ENCODE peak calls at places on chromosome 18, in four cellular contexts. One of them, this sample, is unnamed.

GRCh38 chr18:22214731-22215528 is 45.5 kb downstream of the GATA6 start:
- DNase-seq in nephron progenitor cell: no peak
- DNase-seq in CD8-positive, alpha-beta T cell: no peak
- DNase-seq in GM20000: no peak
- DNase-seq in this sample: no peak

GRCh38 chr18:72056171-72056570 is 488.0 kb downstream of the CBLN2 start:
- DNase-seq in nephron progenitor cell: no peak
- DNase-seq in CD8-positive, alpha-beta T cell: no peak
- DNase-seq in GM20000: no peak
- DNase-seq in this sample: no peak

GRCh38 chr18:51169731-51170130 is 27.8 kb downstream of the MEX3C start:
- DNase-seq in nephron progenitor cell: no peak
- DNase-seq in GM20000: no peak
- DNase-seq in CD8-positive, alpha-beta T cell: no peak
- DNase-seq in this sample: no peak

GRCh38 chr18:45997689-45998088 is 30.6 kb upstream of the EPG5 start:
- DNase-seq in GM20000: peak
- DNase-seq in CD8-positive, alpha-beta T cell: no peak
- DNase-seq in nephron progenitor cell: no peak
- DNase-seq in this sample: no peak

GRCh38 chr18:36387296-36387695 is 89.8 kb downstream of the FHOD3 start:
- DNase-seq in GM20000: no peak
- DNase-seq in nephron progenitor cell: no peak
- DNase-seq in CD8-positive, alpha-beta T cell: no peak
- DNase-seq in this sample: no peak

GRCh38 chr18:52046842-52047241 is 293.2 kb upstream of the DCC start:
- DNase-seq in CD8-positive, alpha-beta T cell: no peak
- DNase-seq in GM20000: no peak
- DNase-seq in nephron progenitor cell: no peak
- DNase-seq in this sample: no peak

GRCh38 chr18:46950064-46950656 is 32.8 kb downstream of the KATNAL2 start:
- DNase-seq in GM20000: peak
- DNase-seq in nephron progenitor cell: no peak
- DNase-seq in CD8-positive, alpha-beta T cell: no peak
- DNase-seq in this sample: no peak

GRCh38 chr18:2036136-2036535 is 535.2 kb downstream of the METTL4 start:
- DNase-seq in GM20000: no peak
- DNase-seq in nephron progenitor cell: no peak
- DNase-seq in CD8-positive, alpha-beta T cell: no peak
- DNase-seq in this sample: no peak

GRCh38 chr18:56575819-56576663 is 62.4 kb downstream of the TXNL1 start:
- DNase-seq in GM20000: peak
- DNase-seq in nephron progenitor cell: no peak
- DNase-seq in CD8-positive, alpha-beta T cell: no peak
- DNase-seq in this sample: no peak

GRCh38 chr18:31497711-31498449 is at the start of gene DSG2:
- DNase-seq in nephron progenitor cell: peak
- DNase-seq in GM20000: peak
- DNase-seq in CD8-positive, alpha-beta T cell: no peak
- DNase-seq in this sample: peak

GRCh38 chr18:37450434-37451133 is 115.0 kb downstream of the CELF4 start:
- DNase-seq in nephron progenitor cell: peak
- DNase-seq in GM20000: no peak
- DNase-seq in CD8-positive, alpha-beta T cell: no peak
- DNase-seq in this sample: peak

GRCh38 chr18:41767960-41768359 is 187.1 kb upstream of the PIK3C3 start:
- DNase-seq in CD8-positive, alpha-beta T cell: no peak
- DNase-seq in nephron progenitor cell: no peak
- DNase-seq in GM20000: peak
- DNase-seq in this sample: no peak

GRCh38 chr18:48663931-48664847 is 125.4 kb downstream of the CTIF start:
- DNase-seq in GM20000: peak
- DNase-seq in CD8-positive, alpha-beta T cell: peak
- DNase-seq in nephron progenitor cell: peak
- DNase-seq in this sample: peak

GRCh38 chr18:73739098-73739497 is 408.5 kb downstream of the FBXO15 start:
- DNase-seq in nephron progenitor cell: no peak
- DNase-seq in CD8-positive, alpha-beta T cell: no peak
- DNase-seq in GM20000: no peak
- DNase-seq in this sample: no peak

GRCh38 chr18:21489119-21489750 is 111.3 kb downstream of the ESCO1 start:
- DNase-seq in CD8-positive, alpha-beta T cell: no peak
- DNase-seq in GM20000: peak
- DNase-seq in nephron progenitor cell: peak
- DNase-seq in this sample: no peak

GRCh38 chr18:79530821-79531220 is 135.1 kb downstream of the NFATC1 start:
- DNase-seq in GM20000: no peak
- DNase-seq in nephron progenitor cell: no peak
- DNase-seq in CD8-positive, alpha-beta T cell: no peak
- DNase-seq in this sample: no peak

GRCh38 chr18:31097666-31098065 is 4.6 kb downstream of the DSC2 start:
- DNase-seq in CD8-positive, alpha-beta T cell: no peak
- DNase-seq in GM20000: no peak
- DNase-seq in nephron progenitor cell: no peak
- DNase-seq in this sample: no peak

GRCh38 chr18:55781481-55781957 is 193.5 kb upstream of the TCF4 start:
- DNase-seq in GM20000: peak
- DNase-seq in nephron progenitor cell: peak
- DNase-seq in CD8-positive, alpha-beta T cell: no peak
- DNase-seq in this sample: no peak

GRCh38 chr18:45749918-45750689 is 26.1 kb downstream of the SLC14A1 start:
- DNase-seq in CD8-positive, alpha-beta T cell: no peak
- DNase-seq in nephron progenitor cell: no peak
- DNase-seq in GM20000: no peak
- DNase-seq in this sample: no peak

GRCh38 chr18:11991021-11991770 is 9.9 kb downstream of the IMPA2 start:
- DNase-seq in nephron progenitor cell: no peak
- DNase-seq in CD8-positive, alpha-beta T cell: no peak
- DNase-seq in GM20000: no peak
- DNase-seq in this sample: no peak

GRCh38 chr18:45324489-45325111 is 290.7 kb upstream of the SLC14A2 start:
- DNase-seq in GM20000: no peak
- DNase-seq in nephron progenitor cell: peak
- DNase-seq in CD8-positive, alpha-beta T cell: no peak
- DNase-seq in this sample: no peak

GRCh38 chr18:57657566-57657965 is 35.9 kb upstream of the NARS1 start:
- DNase-seq in GM20000: no peak
- DNase-seq in CD8-positive, alpha-beta T cell: no peak
- DNase-seq in nephron progenitor cell: no peak
- DNase-seq in this sample: no peak

GRCh38 chr18:67519582-67519981 is 3.1 kb upstream of the DSEL start:
- DNase-seq in CD8-positive, alpha-beta T cell: no peak
- DNase-seq in GM20000: no peak
- DNase-seq in nephron progenitor cell: no peak
- DNase-seq in this sample: no peak

GRCh38 chr18:39425172-39425571 is 1859.6 kb upstream of the CELF4 start:
- DNase-seq in GM20000: no peak
- DNase-seq in nephron progenitor cell: no peak
- DNase-seq in CD8-positive, alpha-beta T cell: no peak
- DNase-seq in this sample: no peak

GRCh38 chr18:59273936-59274928 is 978 bp upstream of the RAX start:
- DNase-seq in nephron progenitor cell: no peak
- DNase-seq in CD8-positive, alpha-beta T cell: no peak
- DNase-seq in GM20000: peak
- DNase-seq in this sample: no peak

GRCh38 chr18:53567935-53568574 is 656.4 kb downstream of the MBD2 start:
- DNase-seq in GM20000: peak
- DNase-seq in nephron progenitor cell: peak
- DNase-seq in CD8-positive, alpha-beta T cell: no peak
- DNase-seq in this sample: no peak

GRCh38 chr18:10197097-10197496 is 257.3 kb upstream of the APCDD1 start:
- DNase-seq in CD8-positive, alpha-beta T cell: no peak
- DNase-seq in GM20000: no peak
- DNase-seq in nephron progenitor cell: no peak
- DNase-seq in this sample: no peak

GRCh38 chr18:48735070-48735676 is 196.3 kb downstream of the CTIF start:
- DNase-seq in CD8-positive, alpha-beta T cell: no peak
- DNase-seq in nephron progenitor cell: no peak
- DNase-seq in GM20000: no peak
- DNase-seq in this sample: no peak

GRCh38 chr18:49757513-49758262 is 55.6 kb downstream of the ACAA2 start:
- DNase-seq in GM20000: peak
- DNase-seq in nephron progenitor cell: no peak
- DNase-seq in CD8-positive, alpha-beta T cell: no peak
- DNase-seq in this sample: no peak

GRCh38 chr18:48567388-48567787 is 28.6 kb downstream of the CTIF start:
- DNase-seq in nephron progenitor cell: no peak
- DNase-seq in CD8-positive, alpha-beta T cell: no peak
- DNase-seq in GM20000: no peak
- DNase-seq in this sample: no peak

GRCh38 chr18:75089748-75090327 is 119.1 kb downstream of the PTGR3 start:
- DNase-seq in GM20000: no peak
- DNase-seq in CD8-positive, alpha-beta T cell: no peak
- DNase-seq in nephron progenitor cell: no peak
- DNase-seq in this sample: no peak

GRCh38 chr18:49924293-49924983 is 111.1 kb upstream of the ACAA2 start:
- DNase-seq in CD8-positive, alpha-beta T cell: no peak
- DNase-seq in nephron progenitor cell: no peak
- DNase-seq in GM20000: no peak
- DNase-seq in this sample: no peak

GRCh38 chr18:56233595-56233994 is 404.8 kb downstream of the TXNL1 start:
- DNase-seq in CD8-positive, alpha-beta T cell: no peak
- DNase-seq in GM20000: no peak
- DNase-seq in nephron progenitor cell: no peak
- DNase-seq in this sample: no peak

GRCh38 chr18:22348521-22349316 is 69.0 kb downstream of the CTAGE1 start:
- DNase-seq in nephron progenitor cell: peak
- DNase-seq in CD8-positive, alpha-beta T cell: no peak
- DNase-seq in GM20000: peak
- DNase-seq in this sample: peak

GRCh38 chr18:49645196-49645595 is 83.3 kb downstream of the LIPG start:
- DNase-seq in nephron progenitor cell: no peak
- DNase-seq in CD8-positive, alpha-beta T cell: no peak
- DNase-seq in GM20000: no peak
- DNase-seq in this sample: no peak

GRCh38 chr18:7941533-7941932 is 374.4 kb downstream of the PTPRM start:
- DNase-seq in CD8-positive, alpha-beta T cell: no peak
- DNase-seq in GM20000: no peak
- DNase-seq in nephron progenitor cell: no peak
- DNase-seq in this sample: no peak

GRCh38 chr18:74596959-74597661 is 560 bp upstream of the ZNF407 start:
- DNase-seq in nephron progenitor cell: peak
- DNase-seq in CD8-positive, alpha-beta T cell: peak
- DNase-seq in GM20000: peak
- DNase-seq in this sample: peak

GRCh38 chr18:79570266-79571201 is 109.1 kb upstream of the CTDP1 start:
- DNase-seq in nephron progenitor cell: no peak
- DNase-seq in CD8-positive, alpha-beta T cell: no peak
- DNase-seq in GM20000: no peak
- DNase-seq in this sample: no peak

GRCh38 chr18:59272971-59273935 is at the start of gene RAX:
- DNase-seq in GM20000: peak
- DNase-seq in CD8-positive, alpha-beta T cell: no peak
- DNase-seq in nephron progenitor cell: peak
- DNase-seq in this sample: peak

DNA sequence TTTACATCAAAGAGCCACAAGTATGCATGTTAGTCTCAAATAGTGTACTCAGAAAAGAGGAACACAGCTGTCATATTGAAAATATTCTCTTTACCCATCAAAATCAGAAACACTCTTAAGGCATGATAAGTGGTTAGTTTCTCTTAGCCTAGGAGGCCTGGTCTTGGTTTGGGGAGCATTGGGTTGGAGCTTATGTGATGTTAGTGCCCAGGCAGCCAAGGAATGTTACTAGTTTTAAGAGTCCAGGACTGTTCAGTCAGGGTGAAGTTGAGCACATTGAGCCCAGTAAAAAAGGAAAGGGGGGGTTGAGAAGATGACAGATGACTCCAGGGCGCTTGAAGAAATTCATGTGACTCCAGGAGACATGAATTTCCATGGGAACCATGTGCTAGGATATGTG is 340.6 kb downstream of the HRH4 start:
- DNase-seq in CD8-positive, alpha-beta T cell: no peak
- DNase-seq in nephron progenitor cell: no peak
- DNase-seq in GM20000: no peak
- DNase-seq in this sample: no peak
- TF ChIP-seq CTCF in CD8-positive, alpha-beta T cell: no peak
- TF ChIP-seq CTCF in nephron progenitor cell: no peak
- TF ChIP-seq CTCF in GM20000: no peak
- TF ChIP-seq CTCF in this sample: no peak

GRCh38 chr18:43572165-43572564 is 294.9 kb upstream of the SYT4 start:
- DNase-seq in CD8-positive, alpha-beta T cell: no peak
- DNase-seq in nephron progenitor cell: no peak
- DNase-seq in GM20000: peak
- DNase-seq in this sample: no peak
- TF ChIP-seq CTCF in CD8-positive, alpha-beta T cell: no peak
- TF ChIP-seq CTCF in nephron progenitor cell: no peak
- TF ChIP-seq CTCF in GM20000: no peak
- TF ChIP-seq CTCF in this sample: no peak

GRCh38 chr18:34643982-34644381 is 66.1 kb upstream of the DTNA start:
- DNase-seq in CD8-positive, alpha-beta T cell: no peak
- DNase-seq in nephron progenitor cell: no peak
- DNase-seq in GM20000: no peak
- DNase-seq in this sample: no peak
- TF ChIP-seq CTCF in CD8-positive, alpha-beta T cell: no peak
- TF ChIP-seq CTCF in nephron progenitor cell: no peak
- TF ChIP-seq CTCF in GM20000: no peak
- TF ChIP-seq CTCF in this sample: no peak

DNA sequence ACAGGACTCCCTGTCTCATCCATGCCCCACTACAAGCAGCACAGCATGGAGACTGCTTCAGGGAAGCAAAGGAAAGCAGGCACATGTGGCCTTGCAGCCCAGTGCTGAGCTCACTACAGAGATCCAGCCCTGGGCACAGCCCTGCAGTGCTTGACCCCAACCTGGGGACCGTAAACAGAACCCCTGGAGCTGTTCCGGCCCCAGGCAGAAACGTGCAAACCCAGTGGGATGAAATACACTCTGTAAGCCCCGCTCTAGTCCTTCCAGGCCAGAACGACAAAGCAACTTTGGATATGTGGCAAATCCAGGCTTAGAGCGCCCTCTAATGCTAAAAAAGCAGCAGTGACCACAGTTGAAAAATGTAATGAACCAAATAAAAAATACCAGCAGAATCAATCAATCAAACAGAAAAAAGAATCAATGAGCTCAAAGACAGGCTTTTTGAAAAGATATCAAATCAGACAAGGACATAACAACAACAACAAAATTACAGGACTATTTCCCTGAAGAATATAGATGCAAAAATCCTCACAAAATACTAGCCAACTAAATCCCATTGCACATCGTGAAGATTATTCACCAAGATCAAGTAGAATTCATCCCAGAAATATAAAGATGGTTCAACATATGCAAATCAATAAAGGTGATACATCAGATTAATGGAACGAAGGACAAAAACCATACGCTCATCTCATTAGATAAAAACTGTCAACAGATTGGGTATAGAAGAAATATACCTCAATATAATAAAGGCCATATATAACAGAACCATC is 45.6 kb downstream of the ZNF519 start:
- DNase-seq in CD8-positive, alpha-beta T cell: no peak
- DNase-seq in nephron progenitor cell: peak
- DNase-seq in GM20000: peak
- DNase-seq in this sample: no peak
- TF ChIP-seq CTCF in CD8-positive, alpha-beta T cell: peak
- TF ChIP-seq CTCF in nephron progenitor cell: peak
- TF ChIP-seq CTCF in GM20000: peak
- TF ChIP-seq CTCF in this sample: peak

This sample was measured in progenitor cell of endocrine pancreas.